ENCODE peak calls at places on chromosome X, in four cellular contexts. U is thyroid gland, R is lower lobe of right lung, K is A549. L is an unnamed sample.

GRCh38 chrX:119201570-119201969 is 34.5 kb upstream of the PGRMC1 start:
- DNase-seq in K (no peak), U (no peak), R (no peak), L (no peak)

GRCh38 chrX:152418025-152418424 is 33.1 kb downstream of the GABRA3 start:
- DNase-seq in R (no peak), K (no peak), U (no peak), L (no peak)

GRCh38 chrX:28127662-28128061 is 146.4 kb upstream of the DCAF8L1 start:
- DNase-seq in K (no peak), U (no peak), R (no peak), L (no peak)

GRCh38 chrX:152844256-152844655 is 13.4 kb downstream of the NSDHL start:
- DNase-seq in K (no peak), R (no peak), U (no peak), L (no peak)

GRCh38 chrX:139932077-139932900 is 564 bp downstream of the ATP11C start:
- DNase-seq in U (peak), K (peak), R (peak), L (peak)

GRCh38 chrX:9525511-9526248 is 60.8 kb downstream of the TBL1X start:
- DNase-seq in R (no peak), K (no peak), U (peak), L (no peak)

GRCh38 chrX:118977424-118977823 is 3.0 kb downstream of the LONRF3 start:
- DNase-seq in R (no peak), K (no peak), U (no peak), L (no peak)

GRCh38 chrX:9131066-9131465 is 97.1 kb upstream of the FAM9B start:
- DNase-seq in K (no peak), R (no peak), U (no peak), L (no peak)

GRCh38 chrX:108090474-108091265 is 672 bp downstream of the PSMD10 start:
- DNase-seq in U (no peak), K (peak), R (no peak), L (no peak)

GRCh38 chrX:129723511-129723910 is 15.3 kb upstream of the XPNPEP2 start:
- DNase-seq in R (no peak), U (no peak), K (no peak), L (no peak)

GRCh38 chrX:65406532-65406931 is 128.1 kb downstream of the LAS1L start:
- DNase-seq in U (no peak), R (no peak), K (no peak), L (no peak)

GRCh38 chrX:20740443-20740842 is 473.7 kb upstream of the RPS6KA3 start:
- DNase-seq in K (no peak), U (no peak), R (no peak), L (no peak)

GRCh38 chrX:55135171-55135570 is 46.4 kb downstream of the PAGE2 start:
- DNase-seq in U (peak), K (peak), R (no peak), L (no peak)

GRCh38 chrX:1451676-1452496 is 823 bp downstream of the ASMTL start:
- DNase-seq in R (no peak), U (peak), K (no peak), L (no peak)

GRCh38 chrX:134459683-134460004 is 321 bp upstream of the HPRT1 start:
- DNase-seq in U (no peak), K (peak), R (no peak), L (no peak)

GRCh38 chrX:67353651-67354370 is 190.0 kb upstream of the AR start:
- DNase-seq in K (no peak), U (no peak), R (no peak), L (no peak)

GRCh38 chrX:71118985-71119535 is 664 bp downstream of the MED12 start:
- DNase-seq in U (no peak), K (no peak), R (no peak), L (no peak)

GRCh38 chrX:50000937-50001542 is 78.6 kb downstream of the CLCN5 start:
- DNase-seq in K (no peak), R (no peak), U (no peak), L (no peak)

GRCh38 chrX:76453737-76454406 is 26.4 kb downstream of the MAGEE1 start:
- DNase-seq in K (no peak), R (no peak), U (no peak), L (no peak)

GRCh38 chrX:4277122-4277521 is 563.7 kb upstream of the PRKX start:
- DNase-seq in K (peak), U (no peak), R (no peak), L (no peak)

GRCh38 chrX:43474321-43474720 is 181.8 kb upstream of the MAOA start:
- DNase-seq in U (no peak), R (no peak), K (no peak), L (no peak)

GRCh38 chrX:53072418-53073114 is 9.6 kb upstream of the TSPYL2 start:
- DNase-seq in R (no peak), K (no peak), U (no peak), L (no peak)

GRCh38 chrX:108420481-108420880 is 17.7 kb downstream of the COL4A6 start:
- DNase-seq in U (no peak), R (no peak), K (no peak), L (no peak)

GRCh38 chrX:41759817-41760216 is 35.8 kb downstream of the GPR82 start:
- DNase-seq in K (peak), R (no peak), U (no peak), L (no peak)

GRCh38 chrX:127558811-127559210 is 493.4 kb downstream of the ACTRT1 start:
- DNase-seq in U (no peak), R (no peak), K (no peak), L (no peak)

GRCh38 chrX:1327651-1328304 is 8.8 kb upstream of the IL3RA start:
- DNase-seq in R (no peak), U (no peak), K (no peak), L (no peak)

GRCh38 chrX:84188320-84188834 is 378 bp upstream of the RPS6KA6 start:
- DNase-seq in U (peak), K (peak), R (peak), L (peak)

GRCh38 chrX:65644621-65645287 is 22.7 kb upstream of the MSN start:
- DNase-seq in U (peak), K (peak), R (peak), L (peak)

GRCh38 chrX:109890910-109891502 is 111.9 kb upstream of the TMEM164 start:
- DNase-seq in K (peak), R (peak), U (peak), L (no peak)

GRCh38 chrX:49171752-49172279 is at the start of gene PLP2:
- DNase-seq in R (peak), K (peak), U (peak), L (no peak)

GRCh38 chrX:650274-650673 is 19.7 kb downstream of the SHOX start:
- DNase-seq in R (no peak), K (no peak), U (no peak), L (no peak)

DNA sequence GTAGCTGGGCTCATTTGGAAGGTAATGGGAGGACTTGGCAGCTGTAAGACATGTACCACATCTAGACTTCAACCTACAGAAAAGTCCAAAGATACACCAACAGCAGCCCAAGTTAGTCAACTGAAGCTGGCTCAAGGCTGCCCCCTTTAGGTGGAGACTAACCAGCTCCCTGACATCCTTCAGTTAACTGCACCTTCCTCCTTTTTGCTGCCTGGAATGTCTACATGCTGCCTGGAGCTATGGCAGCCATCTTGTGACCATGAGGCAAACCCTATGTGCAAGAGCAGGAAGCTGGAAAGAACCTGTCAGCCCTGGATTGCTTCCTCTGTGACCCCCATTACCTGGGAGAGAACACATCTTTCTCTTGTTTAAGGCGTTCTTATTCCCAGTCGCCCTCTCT is 25.8 kb downstream of the ARSD start:
- DNase-seq in R (no peak), K (peak), U (no peak), L (no peak)
- TF ChIP-seq CTCF in R (no peak), K (no peak), U (no peak), L (no peak)

GRCh38 chrX:115147220-115147619 is 42.0 kb upstream of the RBMXL3 start:
- DNase-seq in R (no peak), U (no peak), K (peak), L (no peak)
- TF ChIP-seq CTCF in R (peak), U (peak), K (peak), L (peak)

DNA sequence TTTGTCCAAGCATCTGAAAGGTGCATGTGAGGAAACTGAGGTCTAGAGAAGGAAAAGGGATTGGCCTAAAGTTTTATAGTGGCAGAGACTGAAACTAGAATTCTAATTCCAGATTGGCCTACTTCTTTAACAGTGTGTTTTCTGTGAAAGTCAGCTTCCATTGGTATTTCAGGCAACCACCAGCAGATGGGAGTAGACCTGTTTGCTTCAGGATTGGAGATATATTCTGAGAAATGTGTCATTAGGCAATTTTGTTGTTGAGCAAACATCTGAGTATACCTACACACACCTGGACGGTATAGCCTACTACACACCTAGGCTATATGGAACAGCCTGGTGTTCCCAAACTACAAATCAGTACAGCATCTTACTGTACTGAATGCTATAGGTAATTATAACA is 207.3 kb upstream of the RADX start:
- DNase-seq in K (no peak), U (no peak), R (no peak), L (no peak)
- TF ChIP-seq CTCF in K (no peak), U (no peak), R (no peak), L (no peak)

GRCh38 chrX:14630724-14631123 is 101.4 kb downstream of the GLRA2 start:
- DNase-seq in R (no peak), U (no peak), K (peak), L (no peak)
- TF ChIP-seq CTCF in R (no peak), U (no peak), K (no peak), L (no peak)

GRCh38 chrX:23554304-23554703 is 113.0 kb upstream of the PRDX4 start:
- DNase-seq in U (no peak), K (peak), R (no peak), L (peak)

GRCh38 chrX:23557070-23557469 is 110.2 kb upstream of the PRDX4 start:
- DNase-seq in U (no peak), K (peak), R (no peak), L (no peak)

GRCh38 chrX:23559975-23560374 is 107.3 kb upstream of the PRDX4 start:
- DNase-seq in K (no peak), R (no peak), U (no peak), L (no peak)
- TF ChIP-seq CTCF in K (no peak), R (no peak), U (no peak), L (no peak)

DNA sequence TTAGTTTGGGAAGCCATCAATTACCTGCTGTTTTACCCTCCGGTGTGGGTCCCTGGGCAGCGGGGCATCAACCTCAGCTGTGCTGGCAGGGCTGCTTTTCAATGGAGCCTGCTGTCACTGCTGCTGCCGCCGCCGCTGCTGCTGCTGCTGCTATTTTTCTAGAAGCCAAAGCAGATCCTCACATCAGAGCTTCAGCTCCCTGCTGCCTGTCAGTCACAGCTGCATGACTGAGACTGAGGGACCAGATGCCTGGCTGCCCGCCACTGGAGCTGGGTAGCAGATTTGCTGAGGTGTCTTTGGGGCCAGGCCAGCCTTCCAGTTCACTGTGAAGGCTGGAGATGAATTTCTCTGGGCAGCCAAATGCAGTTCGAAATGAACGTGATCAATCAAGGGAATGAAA is 200.3 kb upstream of the NHS start:
- DNase-seq in K (no peak), R (no peak), U (peak), L (no peak)
- TF ChIP-seq CTCF in K (no peak), R (no peak), U (no peak), L (no peak)

GRCh38 chrX:40371376-40371775 is 209.4 kb upstream of the ATP6AP2 start:
- DNase-seq in K (no peak), R (no peak), U (no peak), L (no peak)

GRCh38 chrX:40368611-40369061 is 212.1 kb upstream of the ATP6AP2 start:
- DNase-seq in U (no peak), K (no peak), R (no peak), L (no peak)

DNA sequence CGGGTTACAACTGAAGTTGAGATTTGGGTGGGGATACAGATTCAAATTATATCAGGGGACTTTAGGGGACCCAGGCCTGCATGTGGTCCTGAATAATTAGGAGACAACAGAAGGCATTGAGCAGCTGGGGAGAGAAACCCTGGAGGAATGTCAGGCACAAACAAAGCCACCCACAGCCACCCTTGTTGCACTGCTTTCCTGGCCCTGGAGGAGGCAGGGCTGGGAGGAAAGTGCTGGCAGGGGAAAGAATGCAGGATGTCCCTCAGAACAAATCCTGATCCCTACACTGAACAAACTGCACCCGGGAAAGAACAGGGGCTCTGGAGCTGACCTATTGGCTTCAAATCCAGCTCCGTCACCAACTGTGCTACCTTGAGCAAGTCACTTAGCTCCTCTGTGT is 214.1 kb upstream of the ATP6AP2 start:
- DNase-seq in R (no peak), K (no peak), U (no peak), L (no peak)
- TF ChIP-seq CTCF in R (no peak), K (no peak), U (no peak), L (no peak)

DNA sequence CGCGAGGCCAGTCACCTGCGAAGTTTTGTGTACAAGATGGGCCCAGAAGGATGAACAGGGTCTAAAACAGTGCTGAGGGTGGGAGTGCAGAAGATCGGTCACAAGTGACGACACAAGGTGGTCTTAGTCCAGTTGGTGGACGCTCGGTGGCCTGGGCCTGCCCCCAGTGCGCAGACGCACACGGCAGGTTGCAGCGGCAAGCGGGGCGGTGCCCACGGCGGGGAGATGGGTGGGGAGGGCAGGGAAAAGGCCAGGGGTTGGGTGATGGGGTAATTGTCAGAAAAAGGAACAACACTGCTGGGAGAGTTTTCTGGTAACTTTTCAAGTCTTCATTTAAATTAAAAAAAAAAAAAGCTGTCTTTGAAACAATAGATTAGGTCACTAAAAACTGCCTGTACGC is 1.0 kb upstream of the PRDX4 start:
- DNase-seq in K (no peak), U (no peak), R (peak), L (no peak)
- TF ChIP-seq CTCF in K (no peak), U (no peak), R (no peak), L (no peak)

GRCh38 chrX:104565791-104566687 is at the start of gene IL1RAPL2:
- DNase-seq in U (peak), R (peak), K (peak), L (no peak)
- TF ChIP-seq CTCF in U (peak), R (peak), K (peak), L (peak)

GRCh38 chrX:136170109-136170800 is 22.9 kb downstream of the FHL1 start:
- DNase-seq in K (no peak), R (no peak), U (peak), L (no peak)
- TF ChIP-seq CTCF in K (no peak), R (peak), U (peak), L (peak)